ENCODE peak calls at places on chromosome 1, in six cellular contexts. F is aorta; V is pulmonary artery endothelial cell; H is stimulated activated effector memory CD8-positive, alpha-beta T cell treated with anti-CD3 and anti-CD28 coated beads, Interleukin-12 subunit alpha, Interleukin-12 subunit beta, amount 100 ng/mL, for 72 hours; W is fibroblast of pulmonary artery; K is Right ventricle myocardium inferior. X is an unnamed sample.

GRCh38 chr1:91736999-91737615 is 148.8 kb downstream of the TGFBR3 start:
- DNase-seq in V (no peak), H (no peak), K (no peak), F (no peak), W (peak), X (peak)

GRCh38 chr1:160993544-160993943 is 27.4 kb downstream of the F11R start:
- DNase-seq in V (no peak), H (no peak), F (no peak), K (no peak), W (peak), X (no peak)

GRCh38 chr1:58422436-58422835 is 124.1 kb downstream of the OMA1 start:
- DNase-seq in W (no peak), K (no peak), H (no peak), F (no peak), V (no peak), X (no peak)

GRCh38 chr1:3567405-3567804 is 43.9 kb downstream of the MEGF6 start:
- DNase-seq in F (no peak), W (no peak), H (no peak), K (no peak), V (no peak), X (no peak)

GRCh38 chr1:55774446-55774845 is 559.3 kb upstream of the USP24 start:
- DNase-seq in V (no peak), F (no peak), H (no peak), K (no peak), W (no peak), X (no peak)

GRCh38 chr1:45654540-45655280 is 30.9 kb upstream of the CCDC17 start:
- DNase-seq in K (no peak), H (no peak), V (no peak), W (peak), F (no peak), X (no peak)

GRCh38 chr1:40754201-40754600 is 29.4 kb upstream of the KCNQ4 start:
- DNase-seq in W (no peak), F (no peak), H (no peak), V (no peak), K (no peak), X (no peak)

GRCh38 chr1:39827201-39827600 is 38.5 kb upstream of the BMP8B start:
- DNase-seq in V (no peak), K (no peak), F (no peak), W (no peak), H (no peak), X (no peak)

GRCh38 chr1:242206994-242207393 is 208.1 kb upstream of the MAP1LC3C start:
- DNase-seq in H (no peak), W (no peak), V (no peak), F (no peak), K (no peak), X (no peak)

GRCh38 chr1:232127190-232127589 is 500.6 kb downstream of the DISC1 start:
- DNase-seq in K (no peak), H (no peak), V (no peak), F (no peak), W (peak), X (no peak)

GRCh38 chr1:63545780-63546179 is 22.5 kb downstream of the EFCAB7 start:
- DNase-seq in W (peak), K (no peak), H (no peak), V (no peak), F (no peak), X (no peak)

GRCh38 chr1:166026561-166026960 is 140.2 kb downstream of the FAM78B start:
- DNase-seq in W (no peak), K (no peak), V (no peak), F (no peak), H (no peak), X (no peak)

GRCh38 chr1:215599418-215599817 is 32.3 kb downstream of the KCTD3 start:
- DNase-seq in W (peak), F (no peak), H (no peak), K (no peak), V (no peak), X (no peak)

GRCh38 chr1:206715120-206715519 is 30.4 kb downstream of the MAPKAPK2 start:
- DNase-seq in V (no peak), K (no peak), H (no peak), F (no peak), W (no peak), X (no peak)

GRCh38 chr1:186206046-186206564 is 168.9 kb downstream of the TPR start:
- DNase-seq in W (no peak), F (no peak), H (no peak), K (no peak), V (no peak), X (no peak)

GRCh38 chr1:183764981-183765380 is 39.9 kb upstream of the RGL1 start:
- DNase-seq in H (no peak), W (no peak), F (no peak), V (no peak), K (no peak), X (no peak)

GRCh38 chr1:116390195-116390594 is 17.2 kb downstream of the ATP1A1 start:
- DNase-seq in F (no peak), H (peak), K (no peak), W (no peak), V (no peak), X (no peak)

GRCh38 chr1:38662141-38662540 is 197.4 kb downstream of the RRAGC start:
- DNase-seq in H (no peak), K (no peak), V (no peak), W (no peak), F (no peak), X (no peak)

GRCh38 chr1:36160949-36161485 is 5.1 kb downstream of the MAP7D1 start:
- DNase-seq in V (no peak), F (peak), K (peak), H (peak), W (peak), X (peak)

GRCh38 chr1:174003867-174004266 is 18.3 kb downstream of the RC3H1 start:
- DNase-seq in W (no peak), V (no peak), K (no peak), H (no peak), F (no peak), X (no peak)

GRCh38 chr1:59947047-59947938 is 20.7 kb upstream of the CYP2J2 start:
- DNase-seq in H (no peak), K (no peak), F (no peak), V (no peak), W (peak), X (no peak)

GRCh38 chr1:24364975-24365678 is 46.0 kb downstream of the GRHL3 start:
- DNase-seq in F (no peak), W (peak), K (no peak), V (no peak), H (no peak), X (no peak)

GRCh38 chr1:20087668-20088067 is 17.7 kb downstream of the PLA2G5 start:
- DNase-seq in H (no peak), W (no peak), V (no peak), F (no peak), K (no peak), X (no peak)

GRCh38 chr1:42964032-42964812 is 5.6 kb upstream of the SLC2A1 start:
- DNase-seq in F (no peak), W (no peak), K (no peak), V (no peak), H (no peak), X (no peak)

GRCh38 chr1:212827831-212828278 is 19.6 kb downstream of the SPATA45 start:
- DNase-seq in K (no peak), H (no peak), W (no peak), V (no peak), F (no peak), X (no peak)

GRCh38 chr1:118984990-118985608 is 3.0 kb downstream of the TBX15 start:
- DNase-seq in W (no peak), F (no peak), V (no peak), H (no peak), K (no peak), X (no peak)

GRCh38 chr1:16048573-16049189 is 5.1 kb downstream of the CLCNKB start:
- DNase-seq in K (peak), W (peak), H (no peak), F (peak), V (no peak), X (peak)

GRCh38 chr1:151705739-151706463 is 10.7 kb downstream of the CELF3 start:
- DNase-seq in W (no peak), K (no peak), F (no peak), H (no peak), V (no peak), X (no peak)

GRCh38 chr1:16122916-16123315 is 33.0 kb downstream of the EPHA2 start:
- DNase-seq in H (peak), K (peak), V (no peak), W (peak), F (peak), X (peak)

GRCh38 chr1:6517435-6517851 is 26.0 kb upstream of the PLEKHG5 start:
- DNase-seq in V (no peak), W (no peak), H (no peak), K (peak), F (peak), X (peak)

GRCh38 chr1:244801246-244801645 is 34.2 kb upstream of the COX20 start:
- DNase-seq in F (no peak), K (no peak), V (no peak), W (peak), H (peak), X (no peak)

GRCh38 chr1:31739281-31739853 is 24.8 kb downstream of the ADGRB2 start:
- DNase-seq in K (no peak), F (no peak), V (no peak), H (no peak), W (no peak), X (no peak)

GRCh38 chr1:178644308-178645120 is 80.5 kb upstream of the RALGPS2 start:
- DNase-seq in V (peak), H (no peak), K (no peak), F (no peak), W (peak), X (no peak)

GRCh38 chr1:171801395-171801990 is 20.0 kb downstream of the METTL13 start:
- DNase-seq in V (no peak), F (no peak), K (no peak), W (peak), H (no peak), X (no peak)

GRCh38 chr1:76425843-76426145 is 351.2 kb downstream of the ST6GALNAC3 start:
- DNase-seq in F (no peak), H (no peak), V (peak), K (no peak), W (peak), X (no peak)

GRCh38 chr1:150562384-150563339 is 13.5 kb downstream of the ADAMTSL4 start:
- DNase-seq in F (peak), V (no peak), W (no peak), H (peak), K (no peak), X (no peak)

GRCh38 chr1:108961198-108961597 is 2.1 kb downstream of the CLCC1 start:
- DNase-seq in W (no peak), H (no peak), K (no peak), V (no peak), F (no peak), X (no peak)

X was measured in kidney.